ENCODE peak calls at places on chromosomes 7 and 10, in nine cellular contexts. R is activated naive CD8-positive, alpha-beta T cell treated with anti-CD3 and anti-CD28 coated beads, Interleukin-2, amount 50 U/mL, for 24 hours; M is stomach; D is sigmoid colon; G is HS-5; P is cardiac muscle cell; S is activated CD4-positive, alpha-beta T cell treated with anti-CD3 and anti-CD28 coated beads for 24 hours; E is NCI-H1092; K is stimulated activated CD4-positive, alpha-beta T cell treated with anti-CD3 and anti-CD28 coated beads, TNF-alpha, amount 100 ng/mL, for 24 hours. V is an unnamed sample.

GRCh38 chr10:104581884-104582603 is 59.0 kb upstream of the SORCS3 start:
- DNase-seq in R (no peak), M (no peak), D (no peak), G (peak; percentile 84), P (no peak), S (no peak), E (no peak), K (no peak), V (no peak)

GRCh38 chr10:31320598-31321211 is 1.7 kb downstream of the ZEB1 start:
- DNase-seq in R (peak; percentile 39), M (no peak), D (peak; percentile 85), G (no peak), P (peak; percentile 75), S (no peak), E (peak; percentile 65), K (no peak), V (no peak)

GRCh38 chr10:3623746-3624145 is 161.3 kb downstream of the KLF6 start:
- DNase-seq in R (no peak), M (no peak), D (no peak), G (peak; percentile 45), P (peak; percentile 3), S (no peak), E (no peak), K (no peak), V (peak; percentile 57)

GRCh38 chr10:28677889-28678686 is 767 bp downstream of the BAMBI start:
- DNase-seq in R (peak; percentile 22), M (peak; percentile 31), D (no peak), G (no peak), P (no peak), S (no peak), E (no peak), K (no peak), V (no peak)

GRCh38 chr7:57774300-57774699 is 324.3 kb downstream of the ZNF716 start:
- DNase-seq in R (no peak), M (no peak), D (no peak), G (no peak), P (no peak), S (no peak), E (no peak), K (no peak), V (no peak)

GRCh38 chr7:98949336-98950044 is 71.2 kb downstream of the TRRAP start:
- DNase-seq in R (no peak), M (no peak), D (no peak), G (no peak), P (no peak), S (no peak), E (no peak), K (no peak), V (no peak)

GRCh38 chr10:110404825-110405224 is 92.9 kb upstream of the DUSP5 start:
- DNase-seq in R (no peak), M (no peak), D (no peak), G (no peak), P (no peak), S (no peak), E (no peak), K (no peak), V (no peak)

GRCh38 chr7:1940863-1941262 is 270.8 kb downstream of the ELFN1 start:
- DNase-seq in R (no peak), M (no peak), D (no peak), G (no peak), P (no peak), S (no peak), E (no peak), K (no peak), V (no peak)

GRCh38 chr10:130869179-130869841 is 442.2 kb downstream of the TCERG1L start:
- DNase-seq in R (no peak), M (no peak), D (no peak), G (no peak), P (no peak), S (no peak), E (no peak), K (no peak), V (no peak)

GRCh38 chr10:70162892-70163201 is 7.5 kb downstream of the SAR1A start:
- DNase-seq in R (peak; percentile 58), M (no peak), D (no peak), G (no peak), P (no peak), S (no peak), E (no peak), K (no peak), V (no peak)

GRCh38 chr7:130938661-130939060 is 204.7 kb upstream of the KLF14 start:
- DNase-seq in R (no peak), M (no peak), D (no peak), G (no peak), P (no peak), S (no peak), E (no peak), K (no peak), V (no peak)

GRCh38 chr10:3636356-3637181 is 148.4 kb downstream of the KLF6 start:
- DNase-seq in R (no peak), M (no peak), D (no peak), G (no peak), P (no peak), S (no peak), E (no peak), K (no peak), V (peak; percentile 34)

GRCh38 chr7:131352032-131352431 is 24.4 kb downstream of the MKLN1 start:
- DNase-seq in R (no peak), M (no peak), D (no peak), G (no peak), P (no peak), S (no peak), E (no peak), K (no peak), V (no peak)

GRCh38 chr10:114458955-114459354 is 54.7 kb upstream of the AFAP1L2 start:
- DNase-seq in R (peak; percentile 55), M (peak; percentile 44), D (peak; percentile 68), G (no peak), P (no peak), S (no peak), E (no peak), K (no peak), V (no peak)

GRCh38 chr7:52302765-52303520 is 732.5 kb upstream of the POM121L12 start:
- DNase-seq in R (no peak), M (no peak), D (no peak), G (no peak), P (no peak), S (no peak), E (no peak), K (no peak), V (no peak)

GRCh38 chr7:83475403-83475802 is 173.5 kb downstream of the SEMA3E start:
- DNase-seq in R (no peak), M (no peak), D (no peak), G (no peak), P (no peak), S (no peak), E (no peak), K (no peak), V (no peak)

GRCh38 chr7:159049266-159050025 is 95.2 kb downstream of the VIPR2 start:
- DNase-seq in R (no peak), M (peak; percentile 14), D (peak; percentile 41), G (no peak), P (no peak), S (no peak), E (no peak), K (no peak), V (no peak)

GRCh38 chr10:12703813-12704212 is 297.7 kb downstream of the CCDC3 start:
- DNase-seq in R (no peak), M (no peak), D (no peak), G (no peak), P (no peak), S (no peak), E (no peak), K (no peak), V (peak; percentile 62)

GRCh38 chr7:140176811-140177702 is at the start of gene KDM7A:
- DNase-seq in R (peak; percentile 89), M (peak; percentile 92), D (peak; percentile 95), G (peak; percentile 14), P (peak; percentile 96), S (peak; percentile 89), E (peak; percentile 89), K (peak; percentile 83), V (peak; percentile 72)

V was measured in astrocyte of the cerebellum.